ENCODE peak calls at places on chromosomes 16 and 17, in nine cellular contexts. P, X, Y, V, W, J, O, K and N are unnamed samples.

GRCh38 chr16:65600629-65601028 is 478.8 kb upstream of the CDH11 start:
- DNase-seq in W (no peak), O (no peak), Y (no peak), V (no peak), P (no peak), X (no peak), K (no peak), J (peak; percentile 26), N (no peak)

GRCh38 chr17:27770877-27771276 is 29.5 kb downstream of the NOS2 start:
- DNase-seq in J (no peak), W (no peak), K (no peak), O (no peak), P (no peak), Y (no peak), V (no peak), X (no peak), N (no peak)

GRCh38 chr17:48045270-48046001 is 2.7 kb upstream of the NFE2L1 start:
- DNase-seq in Y (no peak), P (peak; percentile 75), V (no peak), O (no peak), X (no peak), W (no peak), J (no peak), K (peak; percentile 60), N (no peak)

GRCh38 chr16:12752159-12752558 is 51.5 kb downstream of the CPPED1 start:
- DNase-seq in O (no peak), P (no peak), K (no peak), X (no peak), J (no peak), W (no peak), V (no peak), Y (no peak), N (no peak)

GRCh38 chr16:3021449-3022207 is 1.5 kb downstream of the TNFRSF12A start:
- DNase-seq in Y (peak; percentile 79), P (peak; percentile 87), W (peak; percentile 89), O (peak; percentile 81), K (peak; percentile 97), J (peak; percentile 73), X (no peak), V (peak; percentile 92), N (peak; percentile 81)

GRCh38 chr17:6755281-6755680 is 565 bp upstream of the XAF1 start:
- DNase-seq in J (no peak), P (no peak), K (peak; percentile 61), V (no peak), X (no peak), W (peak; percentile 68), O (no peak), Y (no peak), N (no peak)

GRCh38 chr17:50114849-50115357 is 15.1 kb downstream of the SAMD14 start:
- DNase-seq in J (no peak), W (no peak), V (peak; percentile 53), Y (peak; percentile 52), P (peak; percentile 79), K (peak; percentile 82), X (no peak), O (no peak), N (peak; percentile 66)

GRCh38 chr17:39196820-39197331 is 593 bp downstream of the CACNB1 start:
- DNase-seq in K (no peak), W (no peak), Y (no peak), J (no peak), X (no peak), O (no peak), V (no peak), P (peak; percentile 31), N (peak; percentile 52)

GRCh38 chr16:25063865-25064264 is 47.7 kb upstream of the LCMT1 start:
- DNase-seq in X (no peak), P (no peak), W (no peak), O (no peak), K (peak; percentile 60), Y (no peak), V (no peak), J (no peak), N (no peak)

GRCh38 chr17:43220511-43221125 is 7.8 kb downstream of the CCDC200 start:
- DNase-seq in Y (no peak), K (no peak), J (no peak), V (no peak), O (no peak), X (no peak), W (no peak), P (no peak), N (no peak)

GRCh38 chr16:89708481-89708931 is 7.0 kb upstream of the SPATA2L start:
- DNase-seq in J (no peak), O (no peak), P (no peak), V (no peak), W (no peak), X (no peak), K (no peak), Y (no peak), N (no peak)

GRCh38 chr16:80092686-80093085 is 448.1 kb upstream of the DYNLRB2 start:
- DNase-seq in O (no peak), X (no peak), P (no peak), J (no peak), K (no peak), V (no peak), W (no peak), Y (no peak), N (no peak)

GRCh38 chr17:81898029-81898866 is 3.8 kb upstream of the NPB start:
- DNase-seq in W (no peak), V (no peak), P (no peak), K (peak; percentile 97), J (peak; percentile 82), Y (no peak), O (peak; percentile 98), X (peak; percentile 59), N (no peak)

GRCh38 chr17:49971848-49972485 is 3.0 kb downstream of the DLX4 start:
- DNase-seq in X (no peak), W (no peak), K (no peak), O (no peak), Y (no peak), V (no peak), P (peak; percentile 78), J (no peak), N (no peak)

GRCh38 chr17:47955497-47956461 is 1.9 kb downstream of the PRR15L start:
- DNase-seq in J (no peak), K (no peak), P (no peak), V (no peak), W (no peak), O (no peak), Y (no peak), X (no peak), N (no peak)

GRCh38 chr17:81386646-81387234 is 8.5 kb upstream of the BAHCC1 start:
- DNase-seq in J (no peak), K (no peak), Y (no peak), P (peak; percentile 61), W (peak; percentile 70), O (no peak), X (peak; percentile 58), V (no peak), N (no peak)

GRCh38 chr16:27703545-27703944 is 153.6 kb downstream of the KATNIP start:
- DNase-seq in K (peak; percentile 66), P (no peak), W (no peak), X (no peak), J (no peak), O (no peak), Y (no peak), V (no peak), N (no peak)

GRCh38 chr16:80958284-80958683 is 48.4 kb downstream of the CMC2 start:
- DNase-seq in J (no peak), W (no peak), V (no peak), Y (no peak), O (no peak), P (no peak), X (no peak), K (no peak), N (no peak)

GRCh38 chr17:41329279-41329925 is 13.9 kb upstream of the KRTAP17-1 start:
- DNase-seq in Y (peak; percentile 40), K (peak; percentile 59), O (peak; percentile 14), P (peak; percentile 77), J (peak; percentile 17), V (peak; percentile 55), W (peak; percentile 58), X (no peak), N (peak; percentile 27)

GRCh38 chr17:62827722-62828498 is 19.8 kb upstream of the MARCHF10 start:
- DNase-seq in O (no peak), X (no peak), V (no peak), J (no peak), K (peak; percentile 74), Y (no peak), P (no peak), W (no peak), N (no peak)

GRCh38 chr17:35788504-35788998 is 6.9 kb downstream of the MMP28 start:
- DNase-seq in X (no peak), Y (no peak), J (peak; percentile 80), W (no peak), O (no peak), V (no peak), K (peak; percentile 92), P (no peak), N (no peak)

GRCh38 chr17:66783656-66784381 is 51.1 kb upstream of the CACNG5 start:
- DNase-seq in P (no peak), W (no peak), V (no peak), X (no peak), J (no peak), K (no peak), Y (no peak), O (no peak), N (no peak)

GRCh38 chr16:76639685-76640289 is 362.6 kb downstream of the CNTNAP4 start:
- DNase-seq in K (peak; percentile 22), W (no peak), J (no peak), O (peak; percentile 41), V (no peak), P (peak; percentile 63), Y (peak; percentile 47), X (no peak), N (peak; percentile 54)

GRCh38 chr16:68200120-68200783 is 35.7 kb downstream of the ESRP2 start:
- DNase-seq in J (no peak), W (no peak), X (no peak), P (no peak), V (no peak), K (peak; percentile 68), Y (peak; percentile 19), O (peak; percentile 9), N (no peak)

GRCh38 chr16:85476389-85476788 is 136.7 kb upstream of the GSE1 start:
- DNase-seq in K (no peak), W (no peak), O (no peak), X (no peak), J (no peak), Y (no peak), V (no peak), P (no peak), N (no peak)